ENCODE peak calls at places on chromosomes 5 and 9, in nine cellular contexts. K is fibroblast of lung; M is progenitor cell of endocrine pancreas; A is CD4-positive, alpha-beta T cell; B is tibial artery; R is psoas muscle; X is foreskin fibroblast; T is bronchial epithelial cell; I is AG20443. L is an unnamed sample.

GRCh38 chr5:56837956-56838355 is 22.6 kb downstream of the MAP3K1 start:
- DNase-seq in T (no peak), I (no peak), R (no peak), B (no peak), K (no peak), X (no peak), M (no peak), A (no peak), L (no peak)

GRCh38 chr9:16012621-16013020 is 459.8 kb downstream of the CCDC171 start:
- DNase-seq in R (no peak), K (peak; percentile 84), A (no peak), M (no peak), B (no peak), I (peak; percentile 33), X (peak; percentile 40), T (peak; percentile 81), L (no peak)

GRCh38 chr9:136085815-136086212 is 9.3 kb downstream of the NACC2 start:
- DNase-seq in I (no peak), X (no peak), B (peak; percentile 57), M (no peak), T (no peak), A (no peak), K (no peak), R (peak; percentile 65), L (no peak)

GRCh38 chr5:177552839-177553455 is 1.4 kb downstream of the FAM193B start:
- DNase-seq in K (no peak), A (no peak), B (no peak), R (no peak), I (peak; percentile 60), M (no peak), X (no peak), T (no peak), L (no peak)

GRCh38 chr5:155936520-155937406 is 390.2 kb upstream of the SGCD start:
- DNase-seq in R (no peak), B (no peak), T (no peak), K (no peak), X (no peak), I (no peak), A (no peak), M (no peak), L (no peak)

GRCh38 chr9:97307091-97307490 is 368 bp upstream of the CCDC180 start:
- DNase-seq in B (peak; percentile 57), K (peak; percentile 70), T (peak; percentile 21), R (peak; percentile 71), A (no peak), X (peak; percentile 41), I (peak; percentile 72), M (peak; percentile 65), L (peak; percentile 17)

GRCh38 chr5:151758141-151758429 is 346 bp downstream of the ATOX1 start:
- DNase-seq in K (no peak), M (no peak), B (no peak), T (no peak), I (no peak), X (no peak), A (peak; percentile 4), R (no peak), L (no peak)

GRCh38 chr5:54610197-54610898 is 92.8 kb downstream of the SNX18 start:
- DNase-seq in K (peak; percentile 55), A (no peak), M (no peak), B (no peak), T (peak; percentile 20), X (no peak), R (no peak), I (peak; percentile 65), L (no peak)

GRCh38 chr5:177545487-177546261 is 8.7 kb downstream of the FAM193B start:
- DNase-seq in A (no peak), X (peak; percentile 85), T (peak; percentile 90), R (peak; percentile 61), M (no peak), K (peak; percentile 80), I (peak; percentile 69), B (peak; percentile 84), L (peak; percentile 72)

GRCh38 chr5:59360130-59360555 is 533.4 kb downstream of the PDE4D start:
- DNase-seq in T (no peak), K (no peak), B (no peak), R (no peak), I (no peak), X (peak; percentile 11), A (no peak), M (no peak), L (no peak)

GRCh38 chr5:173567548-173567947 is 48.9 kb downstream of the BOD1 start:
- DNase-seq in M (no peak), R (no peak), I (no peak), X (peak; percentile 41), T (peak; percentile 94), K (peak; percentile 27), A (no peak), B (no peak), L (peak; percentile 61)

GRCh38 chr5:1040571-1040970 is 32.0 kb downstream of the NKD2 start:
- DNase-seq in T (no peak), X (no peak), B (no peak), M (no peak), K (no peak), R (peak; percentile 10), A (no peak), I (no peak), L (no peak)

GRCh38 chr5:335740-336038 is 14.2 kb downstream of the AHRR start:
- DNase-seq in M (no peak), A (no peak), B (no peak), X (no peak), I (no peak), T (no peak), R (no peak), K (no peak), L (no peak)

GRCh38 chr5:178581621-178582020 is 8.6 kb downstream of the COL23A1 start:
- DNase-seq in A (no peak), X (no peak), K (no peak), T (no peak), I (no peak), R (no peak), M (no peak), B (no peak), L (peak; percentile 27)

GRCh38 chr9:97237311-97237786 is 70.1 kb upstream of the CCDC180 start:
- DNase-seq in A (no peak), M (no peak), B (no peak), X (no peak), I (no peak), T (no peak), K (no peak), R (no peak), L (no peak)

L was measured in foreskin keratinocyte.